ENCODE peak calls at places on chromosomes 5 and 9, in eight cellular contexts. N is vagina; T is pancreas; G is fibroblast of lung; Z is IMR-90; H is naive thymus-derived CD4-positive, alpha-beta T cell; W is GM23248; B is CD8-positive, alpha-beta memory T cell. V is an unnamed sample. For H3K27me3, the result is how much of the 10 kb centered on the place peaks cover.

GRCh38 chr5:108461628-108462367 is 79.9 kb upstream of the FBXL17 start:
- DNase-seq in Z (peak), N (no peak), H (no peak), G (peak), B (no peak), W (peak), T (no peak), V (no peak)

GRCh38 chr9:91904541-91905236 is 45.3 kb downstream of the ROR2 start:
- DNase-seq in G (no peak), W (no peak), Z (no peak), N (no peak), T (no peak), H (no peak), B (no peak), V (no peak)

GRCh38 chr9:76756273-76756650 is 8.0 kb upstream of the PCA3 start:
- DNase-seq in W (peak), T (no peak), B (no peak), H (no peak), Z (peak), N (no peak), G (peak), V (no peak)

GRCh38 chr5:8538813-8539212 is 669.9 kb downstream of the MTRR start:
- DNase-seq in T (no peak), H (no peak), G (no peak), N (no peak), B (no peak), Z (no peak), W (no peak), V (no peak)

GRCh38 chr5:56024810-56025302 is 30.1 kb upstream of the IL6ST start:
- DNase-seq in N (no peak), B (no peak), G (no peak), Z (no peak), W (no peak), H (no peak), T (no peak), V (no peak)

GRCh38 chr9:34332370-34332964 is 3.1 kb downstream of the NUDT2 start:
- DNase-seq in T (no peak), G (peak), H (peak), W (peak), N (no peak), Z (peak), B (no peak), V (peak)

GRCh38 chr5:170520319-170520718 is 16.5 kb downstream of the KCNIP1 start:
- DNase-seq in N (no peak), T (no peak), G (no peak), W (no peak), H (no peak), Z (no peak), B (no peak), V (peak)

GRCh38 chr5:84382363-84383295 is 2.1 kb downstream of the EDIL3 start:
- DNase-seq in G (peak), N (peak), T (no peak), W (peak), Z (peak), B (no peak), H (no peak), V (peak)

GRCh38 chr5:84790406-84790805 is 405.7 kb upstream of the EDIL3 start:
- DNase-seq in G (no peak), H (no peak), N (no peak), W (no peak), T (no peak), Z (no peak), B (no peak), V (no peak)

GRCh38 chr5:160289356-160289651 is 23.1 kb downstream of the CCNJL start:
- DNase-seq in T (no peak), W (no peak), B (no peak), H (no peak), G (no peak), Z (no peak), N (no peak), V (no peak)

GRCh38 chr5:6576861-6577501 is 55.9 kb downstream of the NSUN2 start:
- DNase-seq in B (no peak), Z (peak), H (no peak), G (peak), W (peak), T (no peak), N (peak), V (peak)

GRCh38 chr9:21576331-21577189 is 94.4 kb upstream of the IFNE start:
- DNase-seq in G (peak), H (peak), Z (peak), T (no peak), N (no peak), B (no peak), W (peak), V (peak)

GRCh38 chr5:4158750-4159447 is 563.3 kb downstream of the IRX1 start:
- DNase-seq in N (no peak), G (no peak), B (no peak), T (no peak), W (no peak), Z (no peak), H (no peak), V (no peak)

GRCh38 chr9:133273819-133274218 is 1.2 kb downstream of the ABO start:
- DNase-seq in G (no peak), B (no peak), Z (no peak), H (no peak), N (no peak), T (no peak), W (no peak), V (peak)

GRCh38 chr9:133273098-133273497 is 1.9 kb downstream of the ABO start:
- DNase-seq in H (no peak), W (no peak), Z (no peak), G (no peak), N (no peak), T (no peak), B (no peak), V (peak)

GRCh38 chr9:133276001-133276884 is 1.2 kb upstream of the ABO start:
- DNase-seq in Z (no peak), T (no peak), B (no peak), W (no peak), G (no peak), H (no peak), N (no peak), V (peak)

GRCh38 chr9:133275105-133276000 is at the start of gene ABO:
- DNase-seq in G (no peak), B (no peak), H (no peak), T (peak), N (no peak), Z (no peak), W (peak), V (peak)

GRCh38 chr9:133274236-133275104 is 531 bp downstream of the ABO start:
- DNase-seq in N (no peak), H (no peak), W (no peak), G (no peak), B (no peak), Z (no peak), T (no peak), V (peak)
- H3K27me3 ChIP-seq in N (under half), H (under half), W (half or more), G (under half), B (under half), Z (half or more), T (under half), V (under half)

GRCh38 chr9:97573482-97574073 is 59.6 kb downstream of the TSTD2 start:
- DNase-seq in W (no peak), B (no peak), T (no peak), G (no peak), H (no peak), Z (peak), N (no peak), V (no peak)
- H3K27me3 ChIP-seq in W (under half), B (under half), T (under half), G (under half), H (under half), Z (under half), N (under half), V (under half)

GRCh38 chr5:31751620-31752019 is 112.7 kb downstream of the PDZD2 start:
- DNase-seq in T (no peak), H (no peak), G (no peak), W (no peak), Z (no peak), N (no peak), B (no peak), V (no peak)

GRCh38 chr5:31753700-31754461 is 115.0 kb downstream of the PDZD2 start:
- DNase-seq in H (no peak), B (no peak), Z (no peak), N (no peak), W (no peak), T (no peak), G (no peak), V (no peak)

GRCh38 chr5:31748502-31749172 is 109.7 kb downstream of the PDZD2 start:
- DNase-seq in G (no peak), W (no peak), Z (no peak), H (no peak), N (no peak), T (no peak), B (no peak), V (no peak)

GRCh38 chr5:31755299-31756053 is 116.5 kb downstream of the PDZD2 start:
- DNase-seq in T (no peak), H (no peak), N (no peak), B (no peak), G (no peak), Z (no peak), W (no peak), V (no peak)

DNA sequence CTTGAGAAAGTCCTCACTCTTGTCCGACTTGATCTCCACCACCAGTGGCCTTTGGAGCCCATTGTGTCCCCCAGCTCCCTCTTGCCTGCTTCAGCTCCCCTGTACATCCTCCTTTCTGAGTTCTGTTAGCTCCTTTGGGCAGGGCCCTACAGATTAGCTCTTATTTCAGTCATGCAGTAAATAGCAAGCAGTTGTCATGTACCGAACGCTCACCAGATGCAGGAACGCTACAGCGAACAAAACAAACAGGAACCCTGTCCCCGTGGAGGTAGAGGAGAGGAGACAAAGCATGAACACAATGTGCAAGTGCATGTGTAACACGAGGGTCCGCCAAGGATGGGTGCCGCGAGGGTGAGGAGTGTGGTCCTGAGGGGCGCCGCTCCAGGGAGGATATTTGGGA is 111.3 kb downstream of the PDZD2 start:
- DNase-seq in W (no peak), G (no peak), B (no peak), H (no peak), Z (no peak), T (no peak), N (no peak), V (no peak)
- H3K27me3 ChIP-seq in W (under half), G (under half), B (under half), H (under half), Z (under half), T (under half), N (under half), V (under half)

GRCh38 chr9:976805-977360 is 428 bp downstream of the DMRT3 start:
- DNase-seq in H (no peak), N (no peak), G (no peak), B (no peak), T (no peak), W (no peak), Z (no peak), V (no peak)
- H3K27me3 ChIP-seq in H (under half), N (under half), G (half or more), B (half or more), T (under half), W (half or more), Z (half or more), V (half or more)

GRCh38 chr9:97851450-97851883 is 1.6 kb upstream of the FOXE1 start:
- DNase-seq in G (no peak), N (no peak), W (no peak), T (no peak), Z (no peak), H (no peak), B (no peak), V (no peak)

GRCh38 chr9:97853056-97853843 is at the start of gene FOXE1:
- DNase-seq in Z (no peak), G (no peak), B (no peak), N (peak), W (no peak), T (no peak), H (no peak), V (peak)

GRCh38 chr9:97850746-97851449 is 2.1 kb upstream of the FOXE1 start:
- DNase-seq in W (no peak), G (no peak), N (no peak), T (no peak), Z (no peak), H (no peak), B (no peak), V (peak)

GRCh38 chr9:97852399-97853055 is 499 bp upstream of the FOXE1 start:
- DNase-seq in W (no peak), H (no peak), N (peak), Z (no peak), G (no peak), B (no peak), T (no peak), V (peak)

DNA sequence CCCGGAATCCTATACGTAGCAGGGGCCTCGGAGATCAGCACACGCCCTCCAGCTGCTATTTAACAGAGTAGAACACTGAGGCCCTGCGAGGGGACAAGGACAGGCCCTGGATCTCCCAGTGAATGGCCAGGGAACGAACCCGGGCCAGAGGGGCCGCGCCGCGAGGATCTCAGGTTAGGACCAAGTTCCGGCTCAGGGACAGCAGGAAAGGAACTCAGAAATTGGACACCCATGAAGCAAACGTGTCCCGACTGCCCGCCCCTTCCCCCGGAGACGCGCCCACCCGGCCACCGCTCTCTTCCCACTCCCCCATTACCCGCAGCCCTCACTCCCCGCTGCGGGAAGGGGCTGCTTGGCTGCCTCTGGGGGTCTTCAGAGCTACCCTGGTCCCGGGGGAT is 1.0 kb upstream of the FOXE1 start:
- DNase-seq in G (no peak), W (no peak), Z (no peak), B (no peak), N (peak), T (no peak), H (no peak), V (peak)
- H3K27me3 ChIP-seq in G (half or more), W (half or more), Z (half or more), B (half or more), N (under half), T (under half), H (under half), V (half or more)

GRCh38 chr9:126669108-126669507 is 55.4 kb downstream of the LMX1B start:
- DNase-seq in H (no peak), N (no peak), Z (no peak), G (no peak), B (no peak), W (no peak), T (no peak), V (no peak)

GRCh38 chr9:126671381-126671831 is 57.7 kb downstream of the LMX1B start:
- DNase-seq in W (no peak), N (no peak), T (no peak), Z (no peak), G (no peak), H (no peak), B (no peak), V (no peak)

GRCh38 chr9:126671983-126672382 is 58.3 kb downstream of the LMX1B start:
- DNase-seq in G (no peak), W (no peak), N (no peak), B (no peak), Z (no peak), H (no peak), T (no peak), V (no peak)

GRCh38 chr9:126668058-126668457 is 54.3 kb downstream of the LMX1B start:
- DNase-seq in W (no peak), Z (no peak), N (no peak), H (no peak), G (no peak), T (no peak), B (no peak), V (no peak)

GRCh38 chr9:126670270-126670669 is 56.5 kb downstream of the LMX1B start:
- DNase-seq in W (no peak), G (no peak), B (no peak), Z (no peak), H (no peak), T (no peak), N (no peak), V (no peak)
- H3K27me3 ChIP-seq in W (under half), G (under half), B (under half), Z (half or more), H (under half), T (under half), N (under half), V (under half)

GRCh38 chr9:124015091-124015660 is 3.6 kb downstream of the LHX2 start:
- DNase-seq in W (no peak), Z (no peak), T (no peak), B (no peak), N (no peak), G (no peak), H (no peak), V (peak)

GRCh38 chr9:124013263-124014211 is 2.0 kb downstream of the LHX2 start:
- DNase-seq in Z (no peak), W (no peak), N (no peak), B (no peak), T (no peak), G (no peak), H (no peak), V (peak)

GRCh38 chr9:124015661-124016131 is 4.1 kb downstream of the LHX2 start:
- DNase-seq in H (no peak), W (no peak), N (no peak), G (no peak), T (no peak), B (no peak), Z (no peak), V (peak)

GRCh38 chr9:124012368-124013262 is 1.0 kb downstream of the LHX2 start:
- DNase-seq in G (no peak), W (no peak), T (no peak), N (no peak), B (no peak), H (no peak), Z (no peak), V (peak)

GRCh38 chr9:124014355-124015026 is 2.9 kb downstream of the LHX2 start:
- DNase-seq in W (no peak), G (no peak), N (no peak), T (no peak), B (no peak), Z (no peak), H (no peak), V (peak)
- H3K27me3 ChIP-seq in W (half or more), G (half or more), N (under half), T (under half), B (half or more), Z (half or more), H (under half), V (half or more)

DNA sequence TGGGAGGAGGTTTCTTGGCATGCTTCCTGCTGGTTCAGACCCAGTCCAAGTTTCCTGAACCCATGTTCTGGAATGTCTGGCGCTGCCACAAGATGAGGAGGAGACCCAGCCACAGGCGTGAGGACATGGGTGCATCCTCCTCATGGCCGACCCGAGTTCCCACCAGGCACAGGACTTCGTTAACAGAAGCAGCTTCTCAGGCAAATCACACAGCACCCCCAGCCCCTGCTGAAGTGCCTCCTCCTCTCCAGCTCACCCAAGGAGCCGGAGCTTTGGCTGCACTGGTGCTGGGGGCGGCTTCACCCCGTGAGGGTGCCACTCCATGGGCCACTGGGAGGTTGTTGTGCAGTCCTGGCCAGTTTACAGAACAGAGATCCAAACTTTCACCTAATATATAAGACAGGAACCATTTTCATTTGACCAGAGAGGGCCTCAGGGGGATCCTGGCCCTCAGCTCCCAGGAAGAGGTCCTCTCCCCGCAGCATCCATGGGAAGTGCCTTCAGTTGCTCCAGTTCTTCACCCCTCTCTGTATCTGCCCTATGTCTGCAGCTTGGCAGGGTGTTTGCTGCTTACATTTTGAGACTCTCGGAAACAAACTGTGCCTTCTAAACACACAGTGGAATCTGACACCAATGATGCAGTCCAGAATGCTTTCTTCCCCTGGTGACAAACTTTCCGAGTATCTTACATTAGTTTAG is 10.2 kb upstream of the NKD2 start:
- DNase-seq in Z (no peak), W (no peak), N (no peak), G (no peak), B (no peak), T (peak), H (no peak), V (peak)
- H3K27me3 ChIP-seq in Z (under half), W (under half), N (under half), G (under half), B (under half), T (under half), H (under half), V (under half)

DNA sequence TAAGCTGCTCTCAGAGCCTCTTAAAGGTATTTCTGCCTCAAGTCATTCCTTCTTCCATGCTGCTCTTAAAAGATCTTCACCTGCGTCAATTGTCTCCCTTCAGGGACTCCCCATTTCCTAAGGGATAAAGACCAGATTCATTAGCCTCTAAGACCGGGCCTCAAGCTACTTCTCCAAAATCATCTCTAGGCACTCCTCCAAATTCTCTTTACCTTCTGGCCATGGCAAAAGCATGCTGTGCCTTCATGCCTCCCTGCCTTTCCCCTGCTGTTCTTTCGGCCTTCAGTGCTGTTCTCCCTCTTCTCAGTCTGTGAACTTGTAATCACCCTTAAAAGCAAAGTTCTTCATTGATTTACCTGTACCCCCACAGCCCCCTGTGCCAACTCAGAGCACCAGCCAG is 4.4 kb downstream of the TMOD1 start:
- DNase-seq in Z (no peak), B (no peak), W (no peak), G (no peak), T (no peak), N (no peak), H (no peak), V (peak)
- H3K27me3 ChIP-seq in Z (under half), B (under half), W (under half), G (under half), T (under half), N (under half), H (under half), V (half or more)

GRCh38 chr5:181042036-181042435 is 2.0 kb downstream of the BTNL9 start:
- DNase-seq in H (no peak), W (no peak), Z (no peak), G (no peak), B (no peak), T (no peak), N (peak), V (no peak)
- H3K27me3 ChIP-seq in H (under half), W (under half), Z (under half), G (under half), B (under half), T (under half), N (under half), V (under half)